ENCODE peak calls at places on chromosome 6, in eight cellular contexts. Y is Panc1, C is A549, Q is right lobe of liver, J is upper lobe of left lung, N is BJ, F is AG09309, T is pancreas. S is an unnamed sample.

GRCh38 chr6:163123098-163123497 is 291.4 kb upstream of the QKI start:
- DNase-seq in N (no peak), C (no peak), Q (no peak), T (no peak), Y (no peak), F (no peak), J (no peak), S (no peak)

GRCh38 chr6:101806241-101806640 is 412.7 kb downstream of the GRIK2 start:
- DNase-seq in F (peak; percentile 27), T (no peak), J (no peak), Q (no peak), C (no peak), Y (no peak), N (peak; percentile 47), S (no peak)

GRCh38 chr6:137871299-137871698 is 4.2 kb downstream of the TNFAIP3 start:
- DNase-seq in Q (no peak), F (no peak), N (no peak), J (no peak), Y (no peak), C (no peak), T (no peak), S (no peak)

GRCh38 chr6:76684881-76685280 is 612.4 kb upstream of the IMPG1 start:
- DNase-seq in Y (no peak), J (no peak), Q (no peak), T (no peak), C (peak; percentile 1), N (no peak), F (no peak), S (no peak)

GRCh38 chr6:100463685-100464161 is 998 bp downstream of the SIM1 start:
- DNase-seq in Y (no peak), N (no peak), J (no peak), F (no peak), C (no peak), Q (no peak), T (no peak), S (no peak)

GRCh38 chr6:51927450-51927849 is 160.0 kb downstream of the PKHD1 start:
- DNase-seq in Y (no peak), T (no peak), J (no peak), Q (no peak), N (no peak), F (no peak), C (no peak), S (no peak)

GRCh38 chr6:33143113-33143760 is 49.0 kb downstream of the COL11A2 start:
- DNase-seq in C (no peak), T (no peak), Y (no peak), Q (no peak), F (no peak), J (no peak), N (no peak), S (no peak)

GRCh38 chr6:170096191-170096802 is 194.6 kb downstream of the DLL1 start:
- DNase-seq in J (peak; percentile 61), F (no peak), N (no peak), C (no peak), T (peak; percentile 22), Y (no peak), Q (peak; percentile 25), S (no peak)

GRCh38 chr6:143536461-143536865 is 24.9 kb upstream of the FUCA2 start:
- DNase-seq in Y (no peak), J (peak; percentile 91), N (no peak), C (peak; percentile 23), Q (peak; percentile 61), F (no peak), T (peak; percentile 77), S (no peak)

GRCh38 chr6:21033575-21034026 is 499.3 kb downstream of the CDKAL1 start:
- DNase-seq in Y (no peak), T (no peak), N (peak; percentile 46), Q (no peak), F (peak; percentile 79), J (no peak), C (peak; percentile 14), S (no peak)

GRCh38 chr6:110646951-110647910 is 168.0 kb downstream of the CDK19 start:
- DNase-seq in T (no peak), Q (no peak), F (no peak), J (peak; percentile 40), N (no peak), C (no peak), Y (no peak), S (no peak)

GRCh38 chr6:166493427-166494100 is 92.9 kb downstream of the RAMACL start:
- DNase-seq in C (no peak), J (no peak), N (no peak), F (no peak), T (no peak), Y (no peak), Q (no peak), S (no peak)

GRCh38 chr6:94089915-94090314 is 670.6 kb upstream of the EPHA7 start:
- DNase-seq in Q (no peak), T (no peak), N (no peak), J (no peak), Y (no peak), C (no peak), F (no peak), S (no peak)

GRCh38 chr6:73614802-73615201 is 39.0 kb downstream of the SLC17A5 start:
- DNase-seq in Q (no peak), T (no peak), C (no peak), N (no peak), Y (no peak), J (no peak), F (no peak), S (no peak)

GRCh38 chr6:135319819-135320218 is 138.7 kb downstream of the MYB start:
- DNase-seq in C (no peak), J (no peak), F (no peak), Y (no peak), Q (no peak), N (no peak), T (no peak), S (no peak)

GRCh38 chr6:20770776-20771175 is 236.5 kb downstream of the CDKAL1 start:
- DNase-seq in J (no peak), Q (no peak), N (no peak), Y (no peak), C (peak; percentile 4), T (no peak), F (no peak), S (no peak)

GRCh38 chr6:80214436-80215022 is 108.1 kb downstream of the BCKDHB start:
- DNase-seq in Q (no peak), C (peak; percentile 45), F (peak; percentile 24), N (no peak), J (no peak), T (no peak), Y (peak; percentile 22), S (peak; percentile 8)

GRCh38 chr6:138105880-138106664 is 1.1 kb downstream of the PERP start:
- DNase-seq in T (no peak), F (no peak), Y (no peak), C (peak; percentile 29), J (no peak), Q (no peak), N (no peak), S (no peak)

GRCh38 chr6:138944412-138944811 is 43.6 kb downstream of the REPS1 start:
- DNase-seq in N (no peak), Q (no peak), C (peak; percentile 65), J (no peak), Y (no peak), T (no peak), F (no peak), S (no peak)

GRCh38 chr6:166115609-166116008 is 52.0 kb downstream of the TBXT start:
- DNase-seq in J (no peak), Q (no peak), N (no peak), C (no peak), Y (no peak), F (no peak), T (no peak), S (no peak)

GRCh38 chr6:13420269-13420668 is 67.1 kb downstream of the GFOD1 start:
- DNase-seq in Y (no peak), N (no peak), F (no peak), T (no peak), C (no peak), J (no peak), Q (no peak), S (no peak)

GRCh38 chr6:13423292-13423691 is 64.1 kb downstream of the GFOD1 start:
- DNase-seq in J (no peak), C (no peak), Y (no peak), F (no peak), N (no peak), T (no peak), Q (no peak), S (no peak)

GRCh38 chr6:13422601-13423247 is 64.7 kb downstream of the GFOD1 start:
- DNase-seq in Q (no peak), T (no peak), Y (no peak), C (no peak), J (no peak), F (no peak), N (no peak), S (no peak)

GRCh38 chr6:13419826-13420225 is 67.6 kb downstream of the GFOD1 start:
- DNase-seq in Q (no peak), T (no peak), F (no peak), N (no peak), J (peak; percentile 32), Y (no peak), C (no peak), S (no peak)

DNA sequence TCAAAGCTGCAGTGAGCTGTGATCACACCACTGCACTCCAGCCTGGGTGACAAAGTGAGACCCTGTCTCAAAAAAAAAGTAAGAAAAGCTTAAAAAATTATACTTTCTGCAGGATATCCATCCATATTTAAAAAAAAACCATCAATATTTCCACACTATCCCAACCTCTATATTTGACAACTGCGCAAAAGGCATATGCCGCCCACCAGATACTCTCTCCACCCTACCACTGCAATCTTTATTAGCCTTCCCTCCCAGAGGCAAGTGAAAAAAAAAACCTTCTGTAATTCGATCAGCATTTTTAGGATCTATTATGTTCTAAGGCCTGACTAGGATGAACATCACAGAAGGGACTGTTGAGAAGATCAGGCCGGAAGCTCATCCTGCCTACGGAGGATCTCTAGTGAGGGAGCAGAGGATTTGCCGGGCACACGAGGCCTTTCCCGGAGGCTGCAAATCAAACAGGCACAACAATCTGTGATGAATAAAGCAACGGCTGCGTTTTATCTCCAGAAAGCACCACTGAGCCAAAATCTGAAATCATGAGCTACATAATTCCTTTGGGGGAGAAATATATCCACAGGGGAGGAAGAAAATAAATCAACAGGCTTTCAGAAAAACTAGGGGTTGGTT is 65.9 kb downstream of the GFOD1 start:
- DNase-seq in C (no peak), N (no peak), F (no peak), T (no peak), Y (no peak), J (no peak), Q (no peak), S (no peak)
- H3K4me3 ChIP-seq in C (no peak overlapping the region), N (no peak overlapping the region), F (no peak overlapping the region), T (no peak overlapping the region), Y (no peak overlapping the region), J (no peak overlapping the region), Q (no peak overlapping the region), S (no peak overlapping the region)

GRCh38 chr6:53679446-53679933 is 13.9 kb upstream of the KLHL31 start:
- DNase-seq in T (no peak), Q (no peak), C (peak; percentile 60), Y (peak; percentile 24), J (no peak), N (no peak), F (peak; percentile 27), S (no peak)
- TF ChIP-seq CTCF in T (no peak), Q (peak; percentile 45), C (peak; percentile 26), Y (peak; percentile 59), J (peak; percentile 5), N (peak; percentile 42), F (peak; percentile 51), S (peak; percentile 42)

GRCh38 chr6:157535354-157536217 is 154.6 kb downstream of the ZDHHC14 start:
- DNase-seq in T (no peak), J (no peak), Y (peak; percentile 18), F (peak; percentile 17), C (peak; percentile 7), N (peak; percentile 16), Q (no peak), S (no peak)
- H3K4me3 ChIP-seq in T (no peak overlapping the region), J (no peak overlapping the region), Y (no peak overlapping the region), F (no peak overlapping the region), C (no peak overlapping the region), N (no peak overlapping the region), Q (no peak overlapping the region), S (no peak overlapping the region)

GRCh38 chr6:31827286-31828079 is at the start of gene HSPA1B:
- DNase-seq in Q (peak; percentile 99), J (peak; percentile 94), N (peak; percentile 100), F (peak; percentile 99), T (peak; percentile 99), Y (peak; percentile 98), C (peak; percentile 99), S (peak; percentile 100)
- TF ChIP-seq CTCF in Q (no peak), J (no peak), N (no peak), F (no peak), T (no peak), Y (no peak), C (no peak), S (no peak)

S was measured in LNCaP clone FGC.